ENCODE peak calls at places on chromosomes 6 and 20, in six cellular contexts. O is cardiac fibroblast, L is hepatocyte, G is colonic mucosa, E is Caco-2, P is lower lobe of right lung. A is an unnamed sample.

GRCh38 chr20:50885068-50885467 is 46.2 kb downstream of the ADNP start:
- DNase-seq in P (no peak), L (no peak), E (no peak), G (no peak), O (no peak), A (no peak)

GRCh38 chr6:34284563-34285545 is 36.0 kb upstream of the SMIM29 start:
- DNase-seq in P (peak; percentile 76), G (peak; percentile 26), L (no peak), E (no peak), O (peak; percentile 90), A (peak; percentile 6)

GRCh38 chr6:106716966-106717365 is 87.6 kb downstream of the QRSL1 start:
- DNase-seq in L (no peak), E (no peak), G (peak; percentile 29), P (no peak), O (no peak), A (no peak)

GRCh38 chr6:129731396-129731795 is 21.4 kb upstream of the ARHGAP18 start:
- DNase-seq in G (no peak), E (no peak), L (no peak), P (no peak), O (no peak), A (no peak)

GRCh38 chr6:73704260-73704659 is 8.3 kb downstream of the CD109 start:
- DNase-seq in E (peak; percentile 10), P (no peak), G (no peak), O (peak; percentile 73), L (peak; percentile 76), A (no peak)

GRCh38 chr20:37564388-37565133 is 36.9 kb upstream of the BLCAP start:
- DNase-seq in P (peak; percentile 56), G (peak; percentile 34), O (peak; percentile 26), L (peak; percentile 76), E (peak; percentile 87), A (peak; percentile 83)

GRCh38 chr6:10613077-10613476 is 81.3 kb downstream of the C6orf52 start:
- DNase-seq in G (no peak), P (no peak), E (no peak), O (no peak), L (no peak), A (no peak)

GRCh38 chr6:109308018-109308492 is 74.2 kb downstream of the CD164 start:
- DNase-seq in O (peak; percentile 85), L (peak; percentile 88), E (peak; percentile 67), P (peak; percentile 55), G (peak; percentile 87), A (no peak)

GRCh38 chr6:119027465-119027864 is 51.0 kb downstream of the FAM184A start:
- DNase-seq in L (no peak), G (no peak), E (no peak), P (no peak), O (no peak), A (no peak)

GRCh38 chr6:105560611-105561066 is 157.8 kb upstream of the PREP start:
- DNase-seq in L (no peak), G (no peak), E (no peak), P (no peak), O (no peak), A (no peak)

GRCh38 chr20:62616728-62617621 is 25.3 kb upstream of the SLCO4A1 start:
- DNase-seq in O (peak; percentile 75), G (peak; percentile 71), P (peak; percentile 85), L (peak; percentile 91), E (peak; percentile 96), A (peak; percentile 79)

GRCh38 chr20:6590891-6591679 is 176.4 kb upstream of the BMP2 start:
- DNase-seq in G (peak; percentile 52), E (no peak), L (no peak), O (peak; percentile 74), P (no peak), A (no peak)

GRCh38 chr6:139099984-139100383 is 34.9 kb upstream of the HECA start:
- DNase-seq in P (no peak), E (no peak), L (no peak), G (no peak), O (no peak), A (no peak)

GRCh38 chr6:46113370-46113769 is 16.4 kb upstream of the ENPP4 start:
- DNase-seq in P (no peak), O (no peak), E (no peak), L (peak; percentile 37), G (peak; percentile 70), A (no peak)

GRCh38 chr20:24765316-24766142 is 183.5 kb upstream of the CST7 start:
- DNase-seq in L (no peak), E (no peak), G (no peak), O (no peak), P (no peak), A (no peak)

GRCh38 chr6:7750183-7750582 is 24.3 kb downstream of the BMP6 start:
- DNase-seq in E (no peak), O (no peak), P (no peak), L (no peak), G (no peak), A (no peak)

GRCh38 chr6:63307581-63308246 is 12.1 kb downstream of the LGSN start:
- DNase-seq in L (peak; percentile 46), O (peak; percentile 69), E (peak; percentile 46), P (no peak), G (peak; percentile 56), A (no peak)

GRCh38 chr20:50710492-50711063 is 19.2 kb upstream of the RIPOR3 start:
- DNase-seq in O (peak; percentile 49), E (peak; percentile 61), P (no peak), L (no peak), G (no peak), A (no peak)

GRCh38 chr6:82786251-82786650 is 279.4 kb downstream of the UBE3D start:
- DNase-seq in L (no peak), G (no peak), P (no peak), E (no peak), O (no peak), A (no peak)

GRCh38 chr6:82785206-82785605 is 280.4 kb downstream of the UBE3D start:
- DNase-seq in L (no peak), E (no peak), G (no peak), O (no peak), P (no peak), A (no peak)

GRCh38 chr6:82780334-82780733 is 285.3 kb downstream of the UBE3D start:
- DNase-seq in L (no peak), E (no peak), G (no peak), P (no peak), O (no peak), A (no peak)

GRCh38 chr6:82781805-82782204 is 283.8 kb downstream of the UBE3D start:
- DNase-seq in L (no peak), E (no peak), P (no peak), G (no peak), O (no peak), A (no peak)

DNA sequence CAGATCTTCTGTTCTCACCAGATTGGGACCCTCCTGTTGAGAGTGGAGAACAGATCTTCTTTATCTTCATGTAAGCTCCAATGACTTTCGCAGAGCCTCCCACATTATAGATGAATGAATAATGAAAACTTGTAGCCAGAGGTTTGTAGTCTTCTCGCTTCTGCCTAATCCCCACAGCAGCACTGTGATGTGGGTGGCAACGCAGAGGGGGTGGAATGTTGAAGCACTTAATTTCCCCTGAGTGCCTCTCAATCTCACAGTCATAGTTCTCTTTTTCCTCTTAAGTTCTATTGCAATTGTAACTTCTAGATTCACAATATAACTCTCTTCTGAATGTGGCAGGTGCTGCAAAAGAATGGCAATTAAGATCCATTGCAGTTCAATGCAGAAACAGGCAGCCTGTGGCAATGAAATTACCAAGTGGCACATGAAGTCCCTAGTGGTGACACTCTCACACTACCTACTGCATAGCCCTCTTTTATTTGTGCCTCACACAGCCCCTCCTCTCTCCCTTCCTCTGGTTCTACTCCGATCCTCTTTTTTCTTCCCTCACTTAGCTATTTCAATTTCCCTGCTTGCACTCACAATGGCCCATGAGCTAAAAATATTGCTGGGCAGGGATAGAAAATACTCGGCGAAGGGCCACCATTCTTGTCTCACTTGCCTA is 281.9 kb downstream of the UBE3D start:
- DNase-seq in G (no peak), O (no peak), E (peak; percentile 9), L (no peak), P (no peak), A (no peak)
- TF ChIP-seq CTCF in G (no peak), O (no peak), E (peak; percentile 39), L (peak; percentile 9), P (no peak), A (peak; percentile 60)

GRCh38 chr6:13573669-13574110 is 711 bp upstream of the SIRT5 start:
- DNase-seq in G (peak; percentile 49), L (peak; percentile 46), O (peak; percentile 35), E (peak; percentile 21), P (peak; percentile 61), A (no peak)

GRCh38 chr6:13575377-13575775 is 975 bp downstream of the SIRT5 start:
- DNase-seq in G (no peak), O (no peak), L (no peak), P (no peak), E (no peak), A (no peak)

GRCh38 chr6:13574149-13574570 is 241 bp upstream of the SIRT5 start:
- DNase-seq in L (peak; percentile 98), O (peak; percentile 96), G (peak; percentile 94), P (peak; percentile 94), E (peak; percentile 98), A (peak; percentile 79)

GRCh38 chr6:13576017-13576416 is 1.6 kb downstream of the SIRT5 start:
- DNase-seq in G (no peak), L (no peak), P (no peak), E (no peak), O (no peak), A (no peak)

GRCh38 chr6:13574571-13575376 is at the start of gene SIRT5:
- DNase-seq in E (peak; percentile 90), G (peak; percentile 94), P (peak; percentile 87), O (peak; percentile 84), L (peak; percentile 88), A (peak; percentile 61)
- TF ChIP-seq CTCF in E (peak; percentile 3), G (no peak), P (no peak), O (no peak), L (no peak), A (no peak)

GRCh38 chr6:51619042-51619799 is 468.2 kb downstream of the PKHD1 start:
- DNase-seq in P (no peak), G (no peak), O (no peak), L (peak; percentile 8), E (no peak), A (no peak)

GRCh38 chr6:51613558-51613957 is 473.9 kb downstream of the PKHD1 start:
- DNase-seq in O (no peak), L (no peak), E (no peak), G (no peak), P (no peak), A (no peak)

GRCh38 chr6:51614725-51615124 is 472.7 kb downstream of the PKHD1 start:
- DNase-seq in O (no peak), L (no peak), P (no peak), E (no peak), G (no peak), A (no peak)

DNA sequence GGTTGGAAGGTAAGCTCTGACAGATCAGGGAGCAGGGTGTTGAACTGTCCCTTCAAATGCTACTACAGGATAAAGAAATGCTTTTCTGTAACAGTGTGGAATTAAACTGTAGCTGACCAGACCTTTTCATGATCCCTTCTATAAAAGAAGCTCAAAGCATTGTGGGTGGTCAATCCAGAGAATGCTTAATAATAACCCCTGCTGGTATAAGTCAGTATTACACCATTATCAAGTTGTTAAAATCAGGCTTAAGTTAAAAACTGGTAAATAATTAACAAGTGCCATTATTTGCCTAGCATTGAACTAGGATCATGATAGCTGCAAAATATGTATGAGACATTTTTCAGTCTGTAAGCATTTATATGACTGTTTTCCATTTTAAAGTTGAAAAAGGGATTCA is 468.9 kb downstream of the PKHD1 start:
- DNase-seq in O (no peak), P (no peak), E (peak; percentile 8), G (no peak), L (peak; percentile 41), A (no peak)
- TF ChIP-seq CTCF in O (peak; percentile 13), P (peak; percentile 33), E (no peak), G (peak; percentile 20), L (peak; percentile 33), A (peak; percentile 65)

GRCh38 chr6:163414117-163414366 is 476 bp upstream of the QKI start:
- DNase-seq in L (no peak), E (no peak), G (no peak), O (peak; percentile 95), P (no peak), A (no peak)
- TF ChIP-seq CTCF in L (no peak), E (no peak), G (no peak), O (no peak), P (no peak), A (no peak)